ENCODE peak calls at places on chromosomes 12 and 14, in nine cellular contexts. Y, H, I, P, A, N, U, M and O are unnamed samples. For H3K9me3, the result is how much of the 10 kb centered on the place peaks cover.

GRCh38 chr14:70595443-70596185 is 4.8 kb downstream of the MED6 start:
- DNase-seq in N (peak), Y (no peak), M (no peak), A (peak), P (no peak), I (no peak), H (no peak), U (no peak), O (no peak)

GRCh38 chr12:50322196-50322595 is 38.9 kb upstream of the LIMA1 start:
- DNase-seq in U (no peak), A (no peak), I (no peak), N (no peak), M (no peak), P (no peak), H (no peak), Y (no peak), O (no peak)

GRCh38 chr12:51752490-51752889 is 96.0 kb downstream of the FIGNL2 start:
- DNase-seq in A (peak), I (no peak), H (no peak), Y (no peak), P (peak), M (no peak), N (peak), U (peak), O (peak)

GRCh38 chr14:91164676-91165075 is 50.8 kb downstream of the DGLUCY start:
- DNase-seq in U (no peak), Y (no peak), A (no peak), I (peak), H (no peak), N (no peak), M (peak), P (no peak), O (no peak)

GRCh38 chr14:68955164-68955921 is 23.8 kb downstream of the ACTN1 start:
- DNase-seq in N (no peak), Y (no peak), P (no peak), I (no peak), U (no peak), M (no peak), A (peak), H (peak), O (no peak)

GRCh38 chr12:125983094-125983783 is 918.0 kb downstream of the AACS start:
- DNase-seq in H (no peak), N (no peak), A (no peak), M (peak), Y (no peak), U (peak), I (peak), P (peak), O (peak)

GRCh38 chr12:48131517-48131916 is 12.4 kb downstream of the PFKM start:
- DNase-seq in U (no peak), N (no peak), H (no peak), I (no peak), P (no peak), Y (no peak), M (no peak), A (no peak), O (no peak)

GRCh38 chr12:57008113-57008687 is 1.9 kb upstream of the ZBTB39 start:
- DNase-seq in U (no peak), A (peak), I (no peak), Y (no peak), H (no peak), M (no peak), N (peak), P (no peak), O (peak)

GRCh38 chr14:47536341-47536740 is 139.1 kb downstream of the MDGA2 start:
- DNase-seq in Y (no peak), A (no peak), H (no peak), N (no peak), M (no peak), P (no peak), U (no peak), I (no peak), O (no peak)

GRCh38 chr14:67251573-67252226 is 10.5 kb downstream of the PALS1 start:
- DNase-seq in P (no peak), A (peak), I (no peak), Y (no peak), N (no peak), M (no peak), H (no peak), U (no peak), O (no peak)

GRCh38 chr12:62642509-62642908 is 175.9 kb downstream of the MON2 start:
- DNase-seq in U (no peak), Y (no peak), A (no peak), H (no peak), I (no peak), N (no peak), M (no peak), P (no peak), O (no peak)

GRCh38 chr12:20451759-20452158 is 83.4 kb downstream of the PDE3A start:
- DNase-seq in H (no peak), I (no peak), U (no peak), A (peak), M (no peak), Y (no peak), P (no peak), N (peak), O (no peak)

GRCh38 chr14:20302042-20302761 is 3.5 kb downstream of the TTC5 start:
- DNase-seq in N (peak), M (no peak), I (no peak), U (no peak), P (no peak), Y (no peak), A (peak), H (no peak), O (peak)

GRCh38 chr14:64693766-64694165 is 10.5 kb upstream of the PLEKHG3 start:
- DNase-seq in P (no peak), N (no peak), H (peak), Y (no peak), M (no peak), A (no peak), I (no peak), U (no peak), O (no peak)

GRCh38 chr12:90543393-90543792 is 411.6 kb downstream of the CCER1 start:
- DNase-seq in A (peak), I (no peak), Y (no peak), P (no peak), H (no peak), U (no peak), N (no peak), M (no peak), O (peak)

GRCh38 chr12:2092890-2093289 is 40.1 kb downstream of the CACNA1C start:
- DNase-seq in U (no peak), Y (no peak), P (no peak), N (peak), A (peak), I (no peak), H (peak), M (no peak), O (peak)

GRCh38 chr14:23141706-23142467 is 22.8 kb upstream of the CEBPE start:
- DNase-seq in N (peak), Y (no peak), M (peak), H (peak), P (no peak), A (peak), U (no peak), I (no peak), O (no peak)

GRCh38 chr12:93783827-93784226 is 106.7 kb downstream of the CRADD start:
- DNase-seq in U (no peak), H (no peak), N (no peak), A (no peak), M (no peak), Y (peak), P (no peak), I (no peak), O (no peak)

GRCh38 chr12:42326466-42327226 is 679 bp downstream of the PPHLN1 start:
- DNase-seq in Y (peak), U (no peak), N (peak), P (peak), M (no peak), I (no peak), A (peak), H (no peak), O (peak)

GRCh38 chr12:124747426-124748161 is 116.1 kb downstream of the SCARB1 start:
- DNase-seq in I (no peak), H (no peak), M (no peak), N (peak), A (peak), P (no peak), U (no peak), Y (no peak), O (no peak)

GRCh38 chr12:50786498-50787231 is 22.8 kb downstream of the ATF1 start:
- DNase-seq in H (no peak), Y (no peak), U (no peak), A (peak), N (peak), I (no peak), P (no peak), M (no peak), O (no peak)

GRCh38 chr14:32620303-32620702 is 291.2 kb downstream of the AKAP6 start:
- DNase-seq in A (peak), H (no peak), U (no peak), Y (no peak), N (no peak), P (no peak), I (no peak), M (no peak), O (no peak)

GRCh38 chr12:84857809-84858208 is 54.8 kb downstream of the SLC6A15 start:
- DNase-seq in M (no peak), P (no peak), A (no peak), N (no peak), Y (no peak), U (no peak), I (no peak), H (no peak), O (no peak)

GRCh38 chr14:100709252-100709955 is 17.3 kb upstream of the DLK1 start:
- DNase-seq in I (no peak), P (no peak), N (peak), A (peak), M (no peak), Y (no peak), H (no peak), U (peak), O (peak)

GRCh38 chr12:14952295-14952995 is 9.0 kb downstream of the ARHGDIB start:
- DNase-seq in U (no peak), Y (peak), M (no peak), A (peak), I (no peak), P (no peak), H (no peak), N (peak), O (no peak)

GRCh38 chr12:12883369-12884001 is 7.9 kb upstream of the GPRC5A start:
- DNase-seq in I (no peak), Y (no peak), H (no peak), U (no peak), A (peak), P (peak), M (peak), N (peak), O (no peak)

GRCh38 chr14:35944847-35945246 is 118.7 kb downstream of the BRMS1L start:
- DNase-seq in I (no peak), U (no peak), P (peak), A (no peak), Y (no peak), N (no peak), M (no peak), H (no peak), O (no peak)

GRCh38 chr14:50726372-50727107 is 58.4 kb upstream of the SAV1 start:
- DNase-seq in I (no peak), M (no peak), P (no peak), Y (no peak), A (peak), U (no peak), H (no peak), N (peak), O (no peak)

GRCh38 chr12:93657076-93657475 is 20.1 kb upstream of the CRADD start:
- DNase-seq in N (no peak), U (no peak), I (no peak), M (no peak), P (no peak), H (no peak), A (peak), Y (no peak), O (peak)

GRCh38 chr12:62166525-62166924 is 93.7 kb upstream of the USP15 start:
- DNase-seq in H (no peak), Y (no peak), A (no peak), M (no peak), N (no peak), I (no peak), U (no peak), P (no peak), O (peak)

GRCh38 chr14:91116913-91117588 is 3.2 kb downstream of the DGLUCY start:
- DNase-seq in P (no peak), N (no peak), M (no peak), Y (no peak), U (no peak), I (no peak), A (no peak), H (no peak), O (no peak)

GRCh38 chr12:91406920-91407341 is 224.3 kb upstream of the DCN start:
- DNase-seq in M (no peak), U (no peak), N (no peak), A (no peak), H (no peak), Y (no peak), I (no peak), P (no peak), O (peak)

GRCh38 chr14:80425686-80426085 is 214.4 kb upstream of the DIO2 start:
- DNase-seq in I (no peak), P (no peak), M (no peak), Y (no peak), N (peak), A (peak), H (no peak), U (no peak), O (no peak)

GRCh38 chr14:54532111-54533012 is 22.7 kb downstream of the CGRRF1 start:
- DNase-seq in M (no peak), I (no peak), H (no peak), A (no peak), P (no peak), N (no peak), Y (no peak), U (no peak), O (no peak)

GRCh38 chr12:102454808-102455760 is 25.3 kb downstream of the IGF1 start:
- DNase-seq in M (no peak), I (peak), A (peak), P (no peak), H (no peak), Y (no peak), N (no peak), U (peak), O (no peak)

GRCh38 chr14:71183856-71184255 is 276.6 kb downstream of the PCNX1 start:
- DNase-seq in I (no peak), H (no peak), U (no peak), A (no peak), Y (no peak), N (no peak), M (no peak), P (no peak), O (no peak)

DNA sequence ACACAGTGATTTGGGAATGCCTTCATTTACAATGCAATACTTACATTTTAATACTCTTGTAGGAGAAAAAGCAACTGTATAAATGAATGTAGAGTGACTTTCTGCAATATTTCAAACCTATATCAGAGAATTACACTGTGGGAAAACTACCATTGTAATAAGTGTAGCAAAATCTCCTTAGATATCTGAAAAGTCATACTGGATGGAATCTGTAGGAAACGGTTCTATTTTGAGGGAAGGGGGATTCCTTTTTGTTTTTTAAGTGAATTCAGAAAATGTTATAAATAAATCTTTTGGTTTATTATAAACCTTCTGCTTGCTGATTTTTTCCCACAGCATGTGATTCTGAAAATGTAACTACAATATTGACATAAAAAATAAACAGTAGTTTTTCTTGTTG is 23.0 kb downstream of the ZNF891 start:
- DNase-seq in P (no peak), I (no peak), M (no peak), N (no peak), H (no peak), A (no peak), Y (no peak), U (no peak), O (no peak)
- H3K9me3 ChIP-seq in P (under half), I (under half), M (under half), N (half or more), H (half or more), A (half or more), Y (half or more), U (half or more), O (under half)

GRCh38 chr12:7612851-7613250 is 52.9 kb downstream of the APOBEC1 start:
- DNase-seq in P (no peak), N (no peak), Y (no peak), A (no peak), I (no peak), U (no peak), H (no peak), M (no peak), O (no peak)
- H3K9me3 ChIP-seq in P (under half), N (under half), Y (under half), A (under half), I (under half), U (under half), H (under half), M (under half), O (under half)

GRCh38 chr12:133038310-133038709 is 1.0 kb downstream of the ZNF84 start:
- DNase-seq in U (no peak), N (no peak), Y (no peak), I (no peak), H (no peak), M (no peak), P (no peak), A (no peak), O (no peak)
- H3K9me3 ChIP-seq in U (half or more), N (under half), Y (under half), I (under half), H (under half), M (under half), P (under half), A (under half), O (under half)

GRCh38 chr14:81936348-81936747 is 402.7 kb upstream of the SEL1L start:
- DNase-seq in N (no peak), U (no peak), Y (no peak), M (no peak), A (no peak), H (no peak), I (no peak), P (no peak), O (no peak)
- H3K9me3 ChIP-seq in N (under half), U (under half), Y (under half), M (under half), A (under half), H (under half), I (under half), P (under half), O (under half)

GRCh38 chr14:106211489-106211888 is 685.1 kb downstream of the TMEM121 start:
- DNase-seq in N (no peak), I (no peak), H (no peak), A (no peak), U (no peak), M (no peak), Y (no peak), P (no peak), O (no peak)
- H3K9me3 ChIP-seq in N (under half), I (under half), H (under half), A (under half), U (under half), M (under half), Y (under half), P (under half), O (under half)

GRCh38 chr14:106070242-106070641 is 543.9 kb downstream of the TMEM121 start:
- DNase-seq in I (no peak), N (no peak), M (no peak), Y (no peak), H (no peak), P (no peak), A (no peak), U (no peak), O (no peak)

GRCh38 chr14:106067935-106068334 is 541.6 kb downstream of the TMEM121 start:
- DNase-seq in H (no peak), M (no peak), A (no peak), U (no peak), N (no peak), Y (no peak), P (no peak), I (no peak), O (no peak)

DNA sequence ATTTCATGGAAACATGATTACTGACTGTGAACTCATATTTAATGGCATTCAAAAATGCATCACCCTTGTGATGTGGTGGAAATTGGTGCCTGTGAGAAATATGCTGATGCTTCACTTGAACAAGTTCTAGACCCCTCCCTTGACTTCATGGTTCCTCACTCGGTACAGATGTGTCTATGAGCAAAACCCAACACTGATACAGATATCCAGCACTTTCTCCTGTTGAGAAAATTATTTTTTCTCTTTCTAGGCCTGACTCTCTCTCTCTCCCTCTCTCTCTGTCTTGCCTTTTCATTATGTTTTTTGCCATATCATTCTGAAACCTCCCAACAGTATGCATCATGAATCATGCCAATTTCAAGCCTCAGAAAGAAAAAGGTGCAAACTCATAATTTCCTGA is 543.4 kb downstream of the TMEM121 start:
- DNase-seq in U (no peak), M (no peak), H (no peak), A (no peak), N (no peak), P (no peak), I (no peak), Y (no peak), O (no peak)
- H3K9me3 ChIP-seq in U (under half), M (under half), H (under half), A (under half), N (under half), P (under half), I (under half), Y (under half), O (under half)

DNA sequence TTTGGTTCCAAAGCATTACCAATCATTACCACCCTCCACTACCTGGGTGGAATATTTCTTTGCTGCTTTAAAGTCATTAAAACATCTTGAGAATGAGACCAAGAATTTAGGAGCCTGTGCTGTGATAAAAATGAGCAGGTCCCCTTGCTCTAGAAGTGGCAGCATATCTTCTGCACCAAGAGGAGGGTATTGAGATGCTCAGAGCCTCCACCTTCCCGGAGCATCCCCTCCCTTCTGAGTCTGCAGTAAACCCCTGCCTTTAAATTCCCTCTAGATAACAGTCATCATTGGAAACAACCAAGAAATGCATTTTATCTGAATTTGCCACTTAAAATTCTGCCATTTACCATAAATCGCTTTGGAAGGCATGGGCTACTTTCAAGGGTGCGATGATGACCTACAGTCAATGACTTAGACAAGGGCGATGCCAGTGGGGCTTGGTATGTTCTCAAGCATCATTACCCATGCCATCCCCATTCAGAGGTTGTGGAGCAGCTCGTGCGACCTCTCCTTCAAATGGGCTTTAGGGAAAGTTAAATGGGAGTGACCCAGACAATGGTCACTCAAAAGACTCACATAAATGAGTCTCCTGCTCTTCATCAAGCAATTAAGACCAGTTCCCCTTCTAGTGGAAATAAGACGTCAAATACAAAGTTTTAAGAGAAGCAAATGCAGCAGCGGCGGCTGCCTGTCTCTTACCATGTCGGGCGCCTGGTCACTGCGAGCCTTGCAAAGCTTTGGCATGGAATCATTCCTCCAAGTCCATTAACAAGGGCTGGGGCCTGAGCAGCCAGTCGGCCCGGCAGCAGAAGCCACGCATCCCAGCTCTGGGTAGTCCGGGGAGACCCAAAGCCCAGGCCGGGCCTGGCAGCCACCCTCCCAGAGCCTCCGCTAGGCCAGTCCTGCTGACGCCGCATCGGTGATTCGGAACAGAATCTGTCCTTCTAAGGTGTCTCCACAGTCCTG is 334.5 kb downstream of the TMEM121 start:
- DNase-seq in P (no peak), U (no peak), A (no peak), Y (no peak), I (peak), M (no peak), H (no peak), N (peak), O (no peak)
- H3K9me3 ChIP-seq in P (under half), U (under half), A (half or more), Y (under half), I (under half), M (under half), H (under half), N (under half), O (under half)

DNA sequence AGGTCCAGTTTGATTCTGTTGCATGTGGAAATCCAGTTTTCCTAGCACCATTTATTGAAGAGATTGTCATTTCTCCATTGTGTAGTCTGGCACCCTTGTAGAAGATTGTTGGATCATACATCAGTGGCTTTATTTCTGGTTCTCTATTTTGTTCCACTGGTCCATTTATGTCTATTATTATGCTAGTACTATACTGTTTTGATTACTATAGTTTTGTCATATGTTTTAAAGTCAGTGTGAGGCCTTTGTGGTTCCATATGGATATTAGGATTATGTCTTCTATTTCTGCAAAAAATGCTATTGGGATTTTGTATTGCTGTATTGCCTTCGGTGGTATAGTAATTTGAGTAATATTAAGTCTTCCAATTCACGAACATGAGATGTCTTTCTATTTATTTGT is 51.4 kb downstream of the LEMD3 start:
- DNase-seq in M (no peak), H (no peak), U (no peak), P (no peak), A (no peak), Y (no peak), I (no peak), N (no peak), O (no peak)
- H3K9me3 ChIP-seq in M (under half), H (under half), U (under half), P (under half), A (under half), Y (under half), I (under half), N (under half), O (under half)